ENCODE peak calls at places on chromosomes 4 and X, in eight cellular contexts. One of them, this sample, is unnamed.

GRCh38 chr4:15005474-15006115 is 3.3 kb downstream of the CPEB2 start:
- DNase-seq in stimulated activated CD4-positive, alpha-beta T cell treated with anti-CD3 and anti-CD28 coated beads, Interleukin-4, amount 100 ng/mL, for 4 hours: no peak
- DNase-seq in foreskin fibroblast: no peak
- DNase-seq in activated naive CD8-positive, alpha-beta T cell treated with anti-CD3 and anti-CD28 coated beads, Interleukin-2, amount 50 U/mL, for 24 hours: no peak
- DNase-seq in effector CD4-positive, alpha-beta T cell: no peak
- DNase-seq in neural crest cell: no peak
- DNase-seq in activated CD8-positive, alpha-beta memory T cell treated with anti-CD3 and anti-CD28 coated beads, Interleukin-2, amount 50 U/mL, for 4 hours: no peak
- DNase-seq in NCI-H1092 treated with DMSO at 0.1 percent for 48 hours: no peak
- DNase-seq in this sample: no peak

GRCh38 chr4:129342820-129343219 is 246.9 kb downstream of the C4orf33 start:
- DNase-seq in effector CD4-positive, alpha-beta T cell: no peak
- DNase-seq in stimulated activated CD4-positive, alpha-beta T cell treated with anti-CD3 and anti-CD28 coated beads, Interleukin-4, amount 100 ng/mL, for 4 hours: no peak
- DNase-seq in activated naive CD8-positive, alpha-beta T cell treated with anti-CD3 and anti-CD28 coated beads, Interleukin-2, amount 50 U/mL, for 24 hours: no peak
- DNase-seq in NCI-H1092 treated with DMSO at 0.1 percent for 48 hours: no peak
- DNase-seq in foreskin fibroblast: peak; percentile 40
- DNase-seq in neural crest cell: no peak
- DNase-seq in activated CD8-positive, alpha-beta memory T cell treated with anti-CD3 and anti-CD28 coated beads, Interleukin-2, amount 50 U/mL, for 4 hours: no peak
- DNase-seq in this sample: no peak

GRCh38 chr4:83170952-83171399 is 56.4 kb upstream of the PLAC8 start:
- DNase-seq in activated CD8-positive, alpha-beta memory T cell treated with anti-CD3 and anti-CD28 coated beads, Interleukin-2, amount 50 U/mL, for 4 hours: no peak
- DNase-seq in stimulated activated CD4-positive, alpha-beta T cell treated with anti-CD3 and anti-CD28 coated beads, Interleukin-4, amount 100 ng/mL, for 4 hours: no peak
- DNase-seq in activated naive CD8-positive, alpha-beta T cell treated with anti-CD3 and anti-CD28 coated beads, Interleukin-2, amount 50 U/mL, for 24 hours: no peak
- DNase-seq in NCI-H1092 treated with DMSO at 0.1 percent for 48 hours: no peak
- DNase-seq in foreskin fibroblast: no peak
- DNase-seq in effector CD4-positive, alpha-beta T cell: no peak
- DNase-seq in neural crest cell: no peak
- DNase-seq in this sample: no peak

GRCh38 chr4:785332-786073 is 40.4 kb downstream of the CPLX1 start:
- DNase-seq in activated naive CD8-positive, alpha-beta T cell treated with anti-CD3 and anti-CD28 coated beads, Interleukin-2, amount 50 U/mL, for 24 hours: no peak
- DNase-seq in NCI-H1092 treated with DMSO at 0.1 percent for 48 hours: no peak
- DNase-seq in effector CD4-positive, alpha-beta T cell: no peak
- DNase-seq in neural crest cell: no peak
- DNase-seq in activated CD8-positive, alpha-beta memory T cell treated with anti-CD3 and anti-CD28 coated beads, Interleukin-2, amount 50 U/mL, for 4 hours: no peak
- DNase-seq in stimulated activated CD4-positive, alpha-beta T cell treated with anti-CD3 and anti-CD28 coated beads, Interleukin-4, amount 100 ng/mL, for 4 hours: no peak
- DNase-seq in foreskin fibroblast: no peak
- DNase-seq in this sample: peak; percentile 49

GRCh38 chr4:27007507-27007906 is 146.9 kb downstream of the STIM2 start:
- DNase-seq in neural crest cell: no peak
- DNase-seq in activated naive CD8-positive, alpha-beta T cell treated with anti-CD3 and anti-CD28 coated beads, Interleukin-2, amount 50 U/mL, for 24 hours: no peak
- DNase-seq in effector CD4-positive, alpha-beta T cell: no peak
- DNase-seq in foreskin fibroblast: peak; percentile 23
- DNase-seq in NCI-H1092 treated with DMSO at 0.1 percent for 48 hours: no peak
- DNase-seq in activated CD8-positive, alpha-beta memory T cell treated with anti-CD3 and anti-CD28 coated beads, Interleukin-2, amount 50 U/mL, for 4 hours: no peak
- DNase-seq in stimulated activated CD4-positive, alpha-beta T cell treated with anti-CD3 and anti-CD28 coated beads, Interleukin-4, amount 100 ng/mL, for 4 hours: no peak
- DNase-seq in this sample: no peak

GRCh38 chr4:158760866-158761265 is 8.0 kb upstream of the FNIP2 start:
- DNase-seq in NCI-H1092 treated with DMSO at 0.1 percent for 48 hours: no peak
- DNase-seq in stimulated activated CD4-positive, alpha-beta T cell treated with anti-CD3 and anti-CD28 coated beads, Interleukin-4, amount 100 ng/mL, for 4 hours: no peak
- DNase-seq in foreskin fibroblast: no peak
- DNase-seq in neural crest cell: no peak
- DNase-seq in activated naive CD8-positive, alpha-beta T cell treated with anti-CD3 and anti-CD28 coated beads, Interleukin-2, amount 50 U/mL, for 24 hours: no peak
- DNase-seq in effector CD4-positive, alpha-beta T cell: no peak
- DNase-seq in activated CD8-positive, alpha-beta memory T cell treated with anti-CD3 and anti-CD28 coated beads, Interleukin-2, amount 50 U/mL, for 4 hours: no peak
- DNase-seq in this sample: no peak

GRCh38 chrX:153226344-153227190 is 47.5 kb downstream of the MAGEA1 start:
- DNase-seq in foreskin fibroblast: peak; percentile 69
- DNase-seq in neural crest cell: peak; percentile 75
- DNase-seq in activated naive CD8-positive, alpha-beta T cell treated with anti-CD3 and anti-CD28 coated beads, Interleukin-2, amount 50 U/mL, for 24 hours: peak; percentile 5
- DNase-seq in NCI-H1092 treated with DMSO at 0.1 percent for 48 hours: no peak
- DNase-seq in activated CD8-positive, alpha-beta memory T cell treated with anti-CD3 and anti-CD28 coated beads, Interleukin-2, amount 50 U/mL, for 4 hours: no peak
- DNase-seq in effector CD4-positive, alpha-beta T cell: no peak
- DNase-seq in stimulated activated CD4-positive, alpha-beta T cell treated with anti-CD3 and anti-CD28 coated beads, Interleukin-4, amount 100 ng/mL, for 4 hours: no peak
- DNase-seq in this sample: peak; percentile 41

GRCh38 chr4:101292901-101293300 is 54.4 kb downstream of the PPP3CA start:
- DNase-seq in activated CD8-positive, alpha-beta memory T cell treated with anti-CD3 and anti-CD28 coated beads, Interleukin-2, amount 50 U/mL, for 4 hours: no peak
- DNase-seq in stimulated activated CD4-positive, alpha-beta T cell treated with anti-CD3 and anti-CD28 coated beads, Interleukin-4, amount 100 ng/mL, for 4 hours: no peak
- DNase-seq in neural crest cell: no peak
- DNase-seq in foreskin fibroblast: no peak
- DNase-seq in effector CD4-positive, alpha-beta T cell: no peak
- DNase-seq in activated naive CD8-positive, alpha-beta T cell treated with anti-CD3 and anti-CD28 coated beads, Interleukin-2, amount 50 U/mL, for 24 hours: no peak
- DNase-seq in NCI-H1092 treated with DMSO at 0.1 percent for 48 hours: no peak
- DNase-seq in this sample: no peak

GRCh38 chr4:32519060-32519459 is 1798.9 kb downstream of the PCDH7 start:
- DNase-seq in foreskin fibroblast: no peak
- DNase-seq in activated CD8-positive, alpha-beta memory T cell treated with anti-CD3 and anti-CD28 coated beads, Interleukin-2, amount 50 U/mL, for 4 hours: no peak
- DNase-seq in effector CD4-positive, alpha-beta T cell: no peak
- DNase-seq in activated naive CD8-positive, alpha-beta T cell treated with anti-CD3 and anti-CD28 coated beads, Interleukin-2, amount 50 U/mL, for 24 hours: no peak
- DNase-seq in NCI-H1092 treated with DMSO at 0.1 percent for 48 hours: peak; percentile 9
- DNase-seq in stimulated activated CD4-positive, alpha-beta T cell treated with anti-CD3 and anti-CD28 coated beads, Interleukin-4, amount 100 ng/mL, for 4 hours: no peak
- DNase-seq in neural crest cell: no peak
- DNase-seq in this sample: no peak

GRCh38 chr4:164716901-164717300 is 37.0 kb upstream of the SMIM31 start:
- DNase-seq in foreskin fibroblast: no peak
- DNase-seq in activated CD8-positive, alpha-beta memory T cell treated with anti-CD3 and anti-CD28 coated beads, Interleukin-2, amount 50 U/mL, for 4 hours: no peak
- DNase-seq in effector CD4-positive, alpha-beta T cell: no peak
- DNase-seq in neural crest cell: no peak
- DNase-seq in stimulated activated CD4-positive, alpha-beta T cell treated with anti-CD3 and anti-CD28 coated beads, Interleukin-4, amount 100 ng/mL, for 4 hours: no peak
- DNase-seq in NCI-H1092 treated with DMSO at 0.1 percent for 48 hours: no peak
- DNase-seq in activated naive CD8-positive, alpha-beta T cell treated with anti-CD3 and anti-CD28 coated beads, Interleukin-2, amount 50 U/mL, for 24 hours: no peak
- DNase-seq in this sample: no peak

GRCh38 chr4:38759077-38759789 is 23.6 kb downstream of the TLR10 start:
- DNase-seq in activated CD8-positive, alpha-beta memory T cell treated with anti-CD3 and anti-CD28 coated beads, Interleukin-2, amount 50 U/mL, for 4 hours: peak; percentile 45
- DNase-seq in foreskin fibroblast: peak; percentile 71
- DNase-seq in NCI-H1092 treated with DMSO at 0.1 percent for 48 hours: no peak
- DNase-seq in activated naive CD8-positive, alpha-beta T cell treated with anti-CD3 and anti-CD28 coated beads, Interleukin-2, amount 50 U/mL, for 24 hours: peak; percentile 68
- DNase-seq in effector CD4-positive, alpha-beta T cell: peak; percentile 48
- DNase-seq in neural crest cell: peak; percentile 74
- DNase-seq in stimulated activated CD4-positive, alpha-beta T cell treated with anti-CD3 and anti-CD28 coated beads, Interleukin-4, amount 100 ng/mL, for 4 hours: peak; percentile 54
- DNase-seq in this sample: peak; percentile 63

GRCh38 chr4:53321151-53321987 is 44.5 kb downstream of the SCFD2 start:
- DNase-seq in NCI-H1092 treated with DMSO at 0.1 percent for 48 hours: no peak
- DNase-seq in neural crest cell: no peak
- DNase-seq in stimulated activated CD4-positive, alpha-beta T cell treated with anti-CD3 and anti-CD28 coated beads, Interleukin-4, amount 100 ng/mL, for 4 hours: no peak
- DNase-seq in foreskin fibroblast: peak; percentile 87
- DNase-seq in activated CD8-positive, alpha-beta memory T cell treated with anti-CD3 and anti-CD28 coated beads, Interleukin-2, amount 50 U/mL, for 4 hours: no peak
- DNase-seq in activated naive CD8-positive, alpha-beta T cell treated with anti-CD3 and anti-CD28 coated beads, Interleukin-2, amount 50 U/mL, for 24 hours: no peak
- DNase-seq in effector CD4-positive, alpha-beta T cell: no peak
- DNase-seq in this sample: no peak

GRCh38 chr4:123649644-123650356 is 253.2 kb downstream of the SPRY1 start:
- DNase-seq in NCI-H1092 treated with DMSO at 0.1 percent for 48 hours: peak; percentile 95
- DNase-seq in activated naive CD8-positive, alpha-beta T cell treated with anti-CD3 and anti-CD28 coated beads, Interleukin-2, amount 50 U/mL, for 24 hours: no peak
- DNase-seq in foreskin fibroblast: peak; percentile 37
- DNase-seq in activated CD8-positive, alpha-beta memory T cell treated with anti-CD3 and anti-CD28 coated beads, Interleukin-2, amount 50 U/mL, for 4 hours: no peak
- DNase-seq in neural crest cell: no peak
- DNase-seq in effector CD4-positive, alpha-beta T cell: no peak
- DNase-seq in stimulated activated CD4-positive, alpha-beta T cell treated with anti-CD3 and anti-CD28 coated beads, Interleukin-4, amount 100 ng/mL, for 4 hours: no peak
- DNase-seq in this sample: no peak

GRCh38 chr4:124753941-124754581 is 41.5 kb upstream of the ANKRD50 start:
- DNase-seq in activated naive CD8-positive, alpha-beta T cell treated with anti-CD3 and anti-CD28 coated beads, Interleukin-2, amount 50 U/mL, for 24 hours: no peak
- DNase-seq in neural crest cell: no peak
- DNase-seq in foreskin fibroblast: peak; percentile 61
- DNase-seq in effector CD4-positive, alpha-beta T cell: no peak
- DNase-seq in stimulated activated CD4-positive, alpha-beta T cell treated with anti-CD3 and anti-CD28 coated beads, Interleukin-4, amount 100 ng/mL, for 4 hours: no peak
- DNase-seq in activated CD8-positive, alpha-beta memory T cell treated with anti-CD3 and anti-CD28 coated beads, Interleukin-2, amount 50 U/mL, for 4 hours: no peak
- DNase-seq in NCI-H1092 treated with DMSO at 0.1 percent for 48 hours: peak; percentile 94
- DNase-seq in this sample: no peak

GRCh38 chrX:96982159-96982558 is 98.5 kb downstream of the RPA4 start:
- DNase-seq in neural crest cell: no peak
- DNase-seq in effector CD4-positive, alpha-beta T cell: no peak
- DNase-seq in foreskin fibroblast: no peak
- DNase-seq in activated CD8-positive, alpha-beta memory T cell treated with anti-CD3 and anti-CD28 coated beads, Interleukin-2, amount 50 U/mL, for 4 hours: no peak
- DNase-seq in activated naive CD8-positive, alpha-beta T cell treated with anti-CD3 and anti-CD28 coated beads, Interleukin-2, amount 50 U/mL, for 24 hours: no peak
- DNase-seq in NCI-H1092 treated with DMSO at 0.1 percent for 48 hours: no peak
- DNase-seq in stimulated activated CD4-positive, alpha-beta T cell treated with anti-CD3 and anti-CD28 coated beads, Interleukin-4, amount 100 ng/mL, for 4 hours: no peak
- DNase-seq in this sample: no peak

GRCh38 chrX:10769165-10769564 is 148.8 kb upstream of the MID1 start:
- DNase-seq in effector CD4-positive, alpha-beta T cell: no peak
- DNase-seq in neural crest cell: no peak
- DNase-seq in foreskin fibroblast: no peak
- DNase-seq in activated CD8-positive, alpha-beta memory T cell treated with anti-CD3 and anti-CD28 coated beads, Interleukin-2, amount 50 U/mL, for 4 hours: no peak
- DNase-seq in stimulated activated CD4-positive, alpha-beta T cell treated with anti-CD3 and anti-CD28 coated beads, Interleukin-4, amount 100 ng/mL, for 4 hours: no peak
- DNase-seq in activated naive CD8-positive, alpha-beta T cell treated with anti-CD3 and anti-CD28 coated beads, Interleukin-2, amount 50 U/mL, for 24 hours: no peak
- DNase-seq in NCI-H1092 treated with DMSO at 0.1 percent for 48 hours: peak; percentile 75
- DNase-seq in this sample: no peak

GRCh38 chr4:188986271-188986689 is 847.0 kb downstream of the TRIML1 start:
- DNase-seq in activated CD8-positive, alpha-beta memory T cell treated with anti-CD3 and anti-CD28 coated beads, Interleukin-2, amount 50 U/mL, for 4 hours: no peak
- DNase-seq in effector CD4-positive, alpha-beta T cell: no peak
- DNase-seq in foreskin fibroblast: peak; percentile 43
- DNase-seq in neural crest cell: no peak
- DNase-seq in activated naive CD8-positive, alpha-beta T cell treated with anti-CD3 and anti-CD28 coated beads, Interleukin-2, amount 50 U/mL, for 24 hours: no peak
- DNase-seq in NCI-H1092 treated with DMSO at 0.1 percent for 48 hours: no peak
- DNase-seq in stimulated activated CD4-positive, alpha-beta T cell treated with anti-CD3 and anti-CD28 coated beads, Interleukin-4, amount 100 ng/mL, for 4 hours: no peak
- DNase-seq in this sample: no peak

GRCh38 chrX:148700021-148700420 is 199.6 kb downstream of the AFF2 start:
- DNase-seq in neural crest cell: no peak
- DNase-seq in NCI-H1092 treated with DMSO at 0.1 percent for 48 hours: no peak
- DNase-seq in activated naive CD8-positive, alpha-beta T cell treated with anti-CD3 and anti-CD28 coated beads, Interleukin-2, amount 50 U/mL, for 24 hours: no peak
- DNase-seq in stimulated activated CD4-positive, alpha-beta T cell treated with anti-CD3 and anti-CD28 coated beads, Interleukin-4, amount 100 ng/mL, for 4 hours: no peak
- DNase-seq in activated CD8-positive, alpha-beta memory T cell treated with anti-CD3 and anti-CD28 coated beads, Interleukin-2, amount 50 U/mL, for 4 hours: no peak
- DNase-seq in foreskin fibroblast: no peak
- DNase-seq in effector CD4-positive, alpha-beta T cell: no peak
- DNase-seq in this sample: no peak

GRCh38 chrX:69362889-69363288 is 141.2 kb upstream of the NALF2 start:
- DNase-seq in activated naive CD8-positive, alpha-beta T cell treated with anti-CD3 and anti-CD28 coated beads, Interleukin-2, amount 50 U/mL, for 24 hours: no peak
- DNase-seq in NCI-H1092 treated with DMSO at 0.1 percent for 48 hours: no peak
- DNase-seq in stimulated activated CD4-positive, alpha-beta T cell treated with anti-CD3 and anti-CD28 coated beads, Interleukin-4, amount 100 ng/mL, for 4 hours: no peak
- DNase-seq in effector CD4-positive, alpha-beta T cell: no peak
- DNase-seq in activated CD8-positive, alpha-beta memory T cell treated with anti-CD3 and anti-CD28 coated beads, Interleukin-2, amount 50 U/mL, for 4 hours: no peak
- DNase-seq in foreskin fibroblast: peak; percentile 33
- DNase-seq in neural crest cell: no peak
- DNase-seq in this sample: no peak

GRCh38 chrX:139158256-139158655 is 372.3 kb upstream of the F9 start:
- DNase-seq in neural crest cell: no peak
- DNase-seq in NCI-H1092 treated with DMSO at 0.1 percent for 48 hours: no peak
- DNase-seq in foreskin fibroblast: no peak
- DNase-seq in activated naive CD8-positive, alpha-beta T cell treated with anti-CD3 and anti-CD28 coated beads, Interleukin-2, amount 50 U/mL, for 24 hours: no peak
- DNase-seq in effector CD4-positive, alpha-beta T cell: no peak
- DNase-seq in stimulated activated CD4-positive, alpha-beta T cell treated with anti-CD3 and anti-CD28 coated beads, Interleukin-4, amount 100 ng/mL, for 4 hours: no peak
- DNase-seq in activated CD8-positive, alpha-beta memory T cell treated with anti-CD3 and anti-CD28 coated beads, Interleukin-2, amount 50 U/mL, for 4 hours: no peak
- DNase-seq in this sample: no peak